ENCODE peak calls at places on chromosomes 5 and 9, in nine cellular contexts. One of them, this sample, is unnamed.
A peak's percentile ranks its signal among the peaks of the same experiment; 100 is the strongest.

GRCh38 chr9:3768286-3768685 is 242.5 kb upstream of the RFX3 start:
- DNase-seq in NCI-H510A treated with DMSO at 0.1 percent for 48 hours: no peak
- DNase-seq in stimulated activated CD4-positive, alpha-beta T cell treated with anti-CD3 and anti-CD28 coated beads, Interleukin-1b, Interleukin-23, amount 100 ng/mL, for 48 hours: no peak
- DNase-seq in astrocyte of the spinal cord: no peak
- DNase-seq in ELR: peak; percentile 74
- DNase-seq in astrocyte of the cerebellum: no peak
- DNase-seq in NCI-H1417: no peak
- DNase-seq in body of pancreas: no peak
- DNase-seq in activated CD8-positive, alpha-beta memory T cell treated with anti-CD3 and anti-CD28 coated beads for 48 hours: no peak
- DNase-seq in this sample: no peak

GRCh38 chr5:64497390-64497789 is 8.4 kb upstream of the RGS7BP start:
- DNase-seq in activated CD8-positive, alpha-beta memory T cell treated with anti-CD3 and anti-CD28 coated beads for 48 hours: no peak
- DNase-seq in stimulated activated CD4-positive, alpha-beta T cell treated with anti-CD3 and anti-CD28 coated beads, Interleukin-1b, Interleukin-23, amount 100 ng/mL, for 48 hours: no peak
- DNase-seq in astrocyte of the cerebellum: no peak
- DNase-seq in astrocyte of the spinal cord: no peak
- DNase-seq in ELR: peak; percentile 78
- DNase-seq in NCI-H510A treated with DMSO at 0.1 percent for 48 hours: no peak
- DNase-seq in body of pancreas: no peak
- DNase-seq in NCI-H1417: no peak
- DNase-seq in this sample: no peak

GRCh38 chr9:127112683-127113539 is 9.5 kb downstream of the ANGPTL2 start:
- DNase-seq in stimulated activated CD4-positive, alpha-beta T cell treated with anti-CD3 and anti-CD28 coated beads, Interleukin-1b, Interleukin-23, amount 100 ng/mL, for 48 hours: no peak
- DNase-seq in astrocyte of the spinal cord: no peak
- DNase-seq in NCI-H1417: no peak
- DNase-seq in NCI-H510A treated with DMSO at 0.1 percent for 48 hours: no peak
- DNase-seq in activated CD8-positive, alpha-beta memory T cell treated with anti-CD3 and anti-CD28 coated beads for 48 hours: no peak
- DNase-seq in astrocyte of the cerebellum: no peak
- DNase-seq in body of pancreas: no peak
- DNase-seq in ELR: no peak
- DNase-seq in this sample: peak; percentile 23

GRCh38 chr5:1523793-1524480 is at the start of gene LPCAT1:
- DNase-seq in ELR: peak; percentile 75
- DNase-seq in activated CD8-positive, alpha-beta memory T cell treated with anti-CD3 and anti-CD28 coated beads for 48 hours: peak; percentile 39
- DNase-seq in stimulated activated CD4-positive, alpha-beta T cell treated with anti-CD3 and anti-CD28 coated beads, Interleukin-1b, Interleukin-23, amount 100 ng/mL, for 48 hours: peak; percentile 69
- DNase-seq in NCI-H510A treated with DMSO at 0.1 percent for 48 hours: peak; percentile 60
- DNase-seq in NCI-H1417: peak; percentile 93
- DNase-seq in astrocyte of the spinal cord: peak; percentile 61
- DNase-seq in body of pancreas: peak; percentile 79
- DNase-seq in astrocyte of the cerebellum: no peak
- DNase-seq in this sample: peak; percentile 84

GRCh38 chr5:37015795-37016666 is 139.5 kb downstream of the NIPBL start:
- DNase-seq in body of pancreas: no peak
- DNase-seq in ELR: peak; percentile 69
- DNase-seq in stimulated activated CD4-positive, alpha-beta T cell treated with anti-CD3 and anti-CD28 coated beads, Interleukin-1b, Interleukin-23, amount 100 ng/mL, for 48 hours: no peak
- DNase-seq in NCI-H510A treated with DMSO at 0.1 percent for 48 hours: no peak
- DNase-seq in astrocyte of the spinal cord: no peak
- DNase-seq in astrocyte of the cerebellum: no peak
- DNase-seq in activated CD8-positive, alpha-beta memory T cell treated with anti-CD3 and anti-CD28 coated beads for 48 hours: no peak
- DNase-seq in NCI-H1417: no peak
- DNase-seq in this sample: no peak

GRCh38 chr5:89128097-89128496 is 245.1 kb upstream of the MEF2C start:
- DNase-seq in body of pancreas: no peak
- DNase-seq in NCI-H510A treated with DMSO at 0.1 percent for 48 hours: no peak
- DNase-seq in NCI-H1417: no peak
- DNase-seq in astrocyte of the cerebellum: no peak
- DNase-seq in ELR: peak; percentile 15
- DNase-seq in stimulated activated CD4-positive, alpha-beta T cell treated with anti-CD3 and anti-CD28 coated beads, Interleukin-1b, Interleukin-23, amount 100 ng/mL, for 48 hours: no peak
- DNase-seq in activated CD8-positive, alpha-beta memory T cell treated with anti-CD3 and anti-CD28 coated beads for 48 hours: no peak
- DNase-seq in astrocyte of the spinal cord: no peak
- DNase-seq in this sample: no peak

GRCh38 chr5:2755811-2756210 is 4.3 kb upstream of the IRX2 start:
- DNase-seq in NCI-H1417: no peak
- DNase-seq in NCI-H510A treated with DMSO at 0.1 percent for 48 hours: no peak
- DNase-seq in astrocyte of the spinal cord: no peak
- DNase-seq in astrocyte of the cerebellum: no peak
- DNase-seq in ELR: no peak
- DNase-seq in activated CD8-positive, alpha-beta memory T cell treated with anti-CD3 and anti-CD28 coated beads for 48 hours: no peak
- DNase-seq in body of pancreas: no peak
- DNase-seq in stimulated activated CD4-positive, alpha-beta T cell treated with anti-CD3 and anti-CD28 coated beads, Interleukin-1b, Interleukin-23, amount 100 ng/mL, for 48 hours: no peak
- DNase-seq in this sample: no peak

GRCh38 chr5:78771260-78772240 is 123.0 kb upstream of the LHFPL2 start:
- DNase-seq in activated CD8-positive, alpha-beta memory T cell treated with anti-CD3 and anti-CD28 coated beads for 48 hours: no peak
- DNase-seq in NCI-H510A treated with DMSO at 0.1 percent for 48 hours: no peak
- DNase-seq in NCI-H1417: no peak
- DNase-seq in ELR: no peak
- DNase-seq in stimulated activated CD4-positive, alpha-beta T cell treated with anti-CD3 and anti-CD28 coated beads, Interleukin-1b, Interleukin-23, amount 100 ng/mL, for 48 hours: no peak
- DNase-seq in body of pancreas: no peak
- DNase-seq in astrocyte of the cerebellum: no peak
- DNase-seq in astrocyte of the spinal cord: no peak
- DNase-seq in this sample: no peak

GRCh38 chr9:81574399-81574798 is 114.9 kb downstream of the TLE1 start:
- DNase-seq in NCI-H1417: no peak
- DNase-seq in body of pancreas: no peak
- DNase-seq in astrocyte of the spinal cord: peak; percentile 76
- DNase-seq in stimulated activated CD4-positive, alpha-beta T cell treated with anti-CD3 and anti-CD28 coated beads, Interleukin-1b, Interleukin-23, amount 100 ng/mL, for 48 hours: no peak
- DNase-seq in astrocyte of the cerebellum: peak; percentile 92
- DNase-seq in activated CD8-positive, alpha-beta memory T cell treated with anti-CD3 and anti-CD28 coated beads for 48 hours: no peak
- DNase-seq in ELR: peak; percentile 55
- DNase-seq in NCI-H510A treated with DMSO at 0.1 percent for 48 hours: no peak
- DNase-seq in this sample: no peak

GRCh38 chr9:71119746-71120145 is 1.7 kb downstream of the TRPM3 start:
- DNase-seq in astrocyte of the spinal cord: no peak
- DNase-seq in NCI-H1417: no peak
- DNase-seq in astrocyte of the cerebellum: no peak
- DNase-seq in stimulated activated CD4-positive, alpha-beta T cell treated with anti-CD3 and anti-CD28 coated beads, Interleukin-1b, Interleukin-23, amount 100 ng/mL, for 48 hours: no peak
- DNase-seq in NCI-H510A treated with DMSO at 0.1 percent for 48 hours: no peak
- DNase-seq in activated CD8-positive, alpha-beta memory T cell treated with anti-CD3 and anti-CD28 coated beads for 48 hours: no peak
- DNase-seq in ELR: no peak
- DNase-seq in body of pancreas: no peak
- DNase-seq in this sample: no peak

GRCh38 chr5:134079748-134080581 is 34.5 kb upstream of the TCF7 start:
- DNase-seq in body of pancreas: no peak
- DNase-seq in stimulated activated CD4-positive, alpha-beta T cell treated with anti-CD3 and anti-CD28 coated beads, Interleukin-1b, Interleukin-23, amount 100 ng/mL, for 48 hours: peak; percentile 83
- DNase-seq in activated CD8-positive, alpha-beta memory T cell treated with anti-CD3 and anti-CD28 coated beads for 48 hours: no peak
- DNase-seq in astrocyte of the spinal cord: no peak
- DNase-seq in NCI-H510A treated with DMSO at 0.1 percent for 48 hours: no peak
- DNase-seq in NCI-H1417: no peak
- DNase-seq in ELR: no peak
- DNase-seq in astrocyte of the cerebellum: no peak
- DNase-seq in this sample: no peak

GRCh38 chr5:94459915-94460314 is 158.5 kb downstream of the KIAA0825 start:
- DNase-seq in body of pancreas: no peak
- DNase-seq in NCI-H1417: no peak
- DNase-seq in NCI-H510A treated with DMSO at 0.1 percent for 48 hours: no peak
- DNase-seq in astrocyte of the spinal cord: no peak
- DNase-seq in astrocyte of the cerebellum: no peak
- DNase-seq in stimulated activated CD4-positive, alpha-beta T cell treated with anti-CD3 and anti-CD28 coated beads, Interleukin-1b, Interleukin-23, amount 100 ng/mL, for 48 hours: no peak
- DNase-seq in ELR: no peak
- DNase-seq in activated CD8-positive, alpha-beta memory T cell treated with anti-CD3 and anti-CD28 coated beads for 48 hours: no peak
- DNase-seq in this sample: no peak

GRCh38 chr9:101311759-101312420 is 72.9 kb downstream of the BAAT start:
- DNase-seq in activated CD8-positive, alpha-beta memory T cell treated with anti-CD3 and anti-CD28 coated beads for 48 hours: no peak
- DNase-seq in body of pancreas: peak; percentile 25
- DNase-seq in NCI-H1417: peak; percentile 54
- DNase-seq in ELR: peak; percentile 86
- DNase-seq in NCI-H510A treated with DMSO at 0.1 percent for 48 hours: peak; percentile 86
- DNase-seq in astrocyte of the cerebellum: peak; percentile 84
- DNase-seq in astrocyte of the spinal cord: peak; percentile 76
- DNase-seq in stimulated activated CD4-positive, alpha-beta T cell treated with anti-CD3 and anti-CD28 coated beads, Interleukin-1b, Interleukin-23, amount 100 ng/mL, for 48 hours: no peak
- DNase-seq in this sample: peak; percentile 60

GRCh38 chr5:89255845-89256463 is 373.0 kb upstream of the MEF2C start:
- DNase-seq in NCI-H1417: no peak
- DNase-seq in NCI-H510A treated with DMSO at 0.1 percent for 48 hours: no peak
- DNase-seq in body of pancreas: no peak
- DNase-seq in astrocyte of the cerebellum: peak; percentile 55
- DNase-seq in astrocyte of the spinal cord: peak; percentile 75
- DNase-seq in activated CD8-positive, alpha-beta memory T cell treated with anti-CD3 and anti-CD28 coated beads for 48 hours: no peak
- DNase-seq in ELR: peak; percentile 82
- DNase-seq in stimulated activated CD4-positive, alpha-beta T cell treated with anti-CD3 and anti-CD28 coated beads, Interleukin-1b, Interleukin-23, amount 100 ng/mL, for 48 hours: no peak
- DNase-seq in this sample: no peak

GRCh38 chr5:35852084-35852734 is 4.5 kb upstream of the IL7R start:
- DNase-seq in astrocyte of the spinal cord: no peak
- DNase-seq in astrocyte of the cerebellum: no peak
- DNase-seq in activated CD8-positive, alpha-beta memory T cell treated with anti-CD3 and anti-CD28 coated beads for 48 hours: no peak
- DNase-seq in stimulated activated CD4-positive, alpha-beta T cell treated with anti-CD3 and anti-CD28 coated beads, Interleukin-1b, Interleukin-23, amount 100 ng/mL, for 48 hours: peak; percentile 67
- DNase-seq in NCI-H1417: no peak
- DNase-seq in ELR: peak; percentile 61
- DNase-seq in NCI-H510A treated with DMSO at 0.1 percent for 48 hours: no peak
- DNase-seq in body of pancreas: no peak
- DNase-seq in this sample: no peak

GRCh38 chr9:93133641-93134017 is 422 bp downstream of the NINJ1 start:
- DNase-seq in body of pancreas: peak; percentile 89
- DNase-seq in stimulated activated CD4-positive, alpha-beta T cell treated with anti-CD3 and anti-CD28 coated beads, Interleukin-1b, Interleukin-23, amount 100 ng/mL, for 48 hours: peak; percentile 67
- DNase-seq in NCI-H1417: peak; percentile 80
- DNase-seq in ELR: peak; percentile 92
- DNase-seq in astrocyte of the cerebellum: peak; percentile 72
- DNase-seq in activated CD8-positive, alpha-beta memory T cell treated with anti-CD3 and anti-CD28 coated beads for 48 hours: peak; percentile 43
- DNase-seq in astrocyte of the spinal cord: peak; percentile 87
- DNase-seq in NCI-H510A treated with DMSO at 0.1 percent for 48 hours: peak; percentile 44
- DNase-seq in this sample: peak; percentile 43

GRCh38 chr5:149759563-149759962 is 29.5 kb downstream of the PPARGC1B start:
- DNase-seq in NCI-H1417: no peak
- DNase-seq in body of pancreas: no peak
- DNase-seq in ELR: no peak
- DNase-seq in NCI-H510A treated with DMSO at 0.1 percent for 48 hours: no peak
- DNase-seq in stimulated activated CD4-positive, alpha-beta T cell treated with anti-CD3 and anti-CD28 coated beads, Interleukin-1b, Interleukin-23, amount 100 ng/mL, for 48 hours: no peak
- DNase-seq in astrocyte of the spinal cord: no peak
- DNase-seq in astrocyte of the cerebellum: no peak
- DNase-seq in activated CD8-positive, alpha-beta memory T cell treated with anti-CD3 and anti-CD28 coated beads for 48 hours: no peak
- DNase-seq in this sample: no peak

GRCh38 chr9:93036887-93037475 is 21.5 kb upstream of the SUSD3 start:
- DNase-seq in body of pancreas: no peak
- DNase-seq in NCI-H510A treated with DMSO at 0.1 percent for 48 hours: no peak
- DNase-seq in stimulated activated CD4-positive, alpha-beta T cell treated with anti-CD3 and anti-CD28 coated beads, Interleukin-1b, Interleukin-23, amount 100 ng/mL, for 48 hours: no peak
- DNase-seq in activated CD8-positive, alpha-beta memory T cell treated with anti-CD3 and anti-CD28 coated beads for 48 hours: no peak
- DNase-seq in astrocyte of the spinal cord: no peak
- DNase-seq in NCI-H1417: no peak
- DNase-seq in astrocyte of the cerebellum: no peak
- DNase-seq in ELR: no peak
- DNase-seq in this sample: no peak

GRCh38 chr5:105885266-105885665 is 1785.5 kb downstream of the EFNA5 start:
- DNase-seq in ELR: peak; percentile 66
- DNase-seq in NCI-H510A treated with DMSO at 0.1 percent for 48 hours: no peak
- DNase-seq in activated CD8-positive, alpha-beta memory T cell treated with anti-CD3 and anti-CD28 coated beads for 48 hours: no peak
- DNase-seq in body of pancreas: no peak
- DNase-seq in astrocyte of the spinal cord: no peak
- DNase-seq in astrocyte of the cerebellum: no peak
- DNase-seq in NCI-H1417: no peak
- DNase-seq in stimulated activated CD4-positive, alpha-beta T cell treated with anti-CD3 and anti-CD28 coated beads, Interleukin-1b, Interleukin-23, amount 100 ng/mL, for 48 hours: no peak
- DNase-seq in this sample: no peak

GRCh38 chr9:103183569-103184191 is 188.5 kb downstream of the CYLC2 start:
- DNase-seq in astrocyte of the cerebellum: no peak
- DNase-seq in ELR: peak; percentile 37
- DNase-seq in NCI-H510A treated with DMSO at 0.1 percent for 48 hours: peak; percentile 97
- DNase-seq in astrocyte of the spinal cord: no peak
- DNase-seq in body of pancreas: peak; percentile 18
- DNase-seq in stimulated activated CD4-positive, alpha-beta T cell treated with anti-CD3 and anti-CD28 coated beads, Interleukin-1b, Interleukin-23, amount 100 ng/mL, for 48 hours: no peak
- DNase-seq in NCI-H1417: peak; percentile 87
- DNase-seq in activated CD8-positive, alpha-beta memory T cell treated with anti-CD3 and anti-CD28 coated beads for 48 hours: no peak
- DNase-seq in this sample: peak; percentile 81

GRCh38 chr9:101727621-101728524 is 10.6 kb downstream of the GRIN3A start:
- DNase-seq in activated CD8-positive, alpha-beta memory T cell treated with anti-CD3 and anti-CD28 coated beads for 48 hours: no peak
- DNase-seq in ELR: peak; percentile 45
- DNase-seq in stimulated activated CD4-positive, alpha-beta T cell treated with anti-CD3 and anti-CD28 coated beads, Interleukin-1b, Interleukin-23, amount 100 ng/mL, for 48 hours: no peak
- DNase-seq in NCI-H510A treated with DMSO at 0.1 percent for 48 hours: peak; percentile 52
- DNase-seq in body of pancreas: peak; percentile 19
- DNase-seq in astrocyte of the spinal cord: peak; percentile 4
- DNase-seq in astrocyte of the cerebellum: no peak
- DNase-seq in NCI-H1417: peak; percentile 37
- DNase-seq in this sample: peak; percentile 12

GRCh38 chr5:42641321-42642005 is 115.2 kb upstream of the CCDC152 start:
- DNase-seq in astrocyte of the spinal cord: no peak
- DNase-seq in ELR: peak; percentile 5
- DNase-seq in NCI-H1417: no peak
- DNase-seq in astrocyte of the cerebellum: no peak
- DNase-seq in NCI-H510A treated with DMSO at 0.1 percent for 48 hours: no peak
- DNase-seq in stimulated activated CD4-positive, alpha-beta T cell treated with anti-CD3 and anti-CD28 coated beads, Interleukin-1b, Interleukin-23, amount 100 ng/mL, for 48 hours: no peak
- DNase-seq in activated CD8-positive, alpha-beta memory T cell treated with anti-CD3 and anti-CD28 coated beads for 48 hours: no peak
- DNase-seq in body of pancreas: no peak
- DNase-seq in this sample: no peak

GRCh38 chr5:135344351-135344750 is 54.7 kb downstream of the MACROH2A1 start:
- DNase-seq in astrocyte of the cerebellum: no peak
- DNase-seq in NCI-H510A treated with DMSO at 0.1 percent for 48 hours: no peak
- DNase-seq in activated CD8-positive, alpha-beta memory T cell treated with anti-CD3 and anti-CD28 coated beads for 48 hours: no peak
- DNase-seq in stimulated activated CD4-positive, alpha-beta T cell treated with anti-CD3 and anti-CD28 coated beads, Interleukin-1b, Interleukin-23, amount 100 ng/mL, for 48 hours: no peak
- DNase-seq in astrocyte of the spinal cord: peak; percentile 40
- DNase-seq in body of pancreas: no peak
- DNase-seq in ELR: peak; percentile 57
- DNase-seq in NCI-H1417: no peak
- DNase-seq in this sample: no peak

GRCh38 chr5:73867344-73868335 is 241.6 kb downstream of the ARHGEF28 start:
- DNase-seq in activated CD8-positive, alpha-beta memory T cell treated with anti-CD3 and anti-CD28 coated beads for 48 hours: no peak
- DNase-seq in NCI-H1417: peak; percentile 4
- DNase-seq in stimulated activated CD4-positive, alpha-beta T cell treated with anti-CD3 and anti-CD28 coated beads, Interleukin-1b, Interleukin-23, amount 100 ng/mL, for 48 hours: no peak
- DNase-seq in NCI-H510A treated with DMSO at 0.1 percent for 48 hours: no peak
- DNase-seq in ELR: peak; percentile 54
- DNase-seq in astrocyte of the spinal cord: peak; percentile 25
- DNase-seq in body of pancreas: no peak
- DNase-seq in astrocyte of the cerebellum: peak; percentile 11
- DNase-seq in this sample: peak; percentile 27

GRCh38 chr9:126838055-126838811 is 22.2 kb upstream of the ZBTB34 start:
- DNase-seq in NCI-H1417: no peak
- DNase-seq in astrocyte of the cerebellum: no peak
- DNase-seq in body of pancreas: no peak
- DNase-seq in activated CD8-positive, alpha-beta memory T cell treated with anti-CD3 and anti-CD28 coated beads for 48 hours: no peak
- DNase-seq in NCI-H510A treated with DMSO at 0.1 percent for 48 hours: no peak
- DNase-seq in astrocyte of the spinal cord: no peak
- DNase-seq in ELR: no peak
- DNase-seq in stimulated activated CD4-positive, alpha-beta T cell treated with anti-CD3 and anti-CD28 coated beads, Interleukin-1b, Interleukin-23, amount 100 ng/mL, for 48 hours: no peak
- DNase-seq in this sample: no peak

GRCh38 chr9:82808478-82808877 is 254.5 kb downstream of the RASEF start:
- DNase-seq in NCI-H510A treated with DMSO at 0.1 percent for 48 hours: no peak
- DNase-seq in ELR: no peak
- DNase-seq in body of pancreas: no peak
- DNase-seq in activated CD8-positive, alpha-beta memory T cell treated with anti-CD3 and anti-CD28 coated beads for 48 hours: no peak
- DNase-seq in astrocyte of the cerebellum: no peak
- DNase-seq in astrocyte of the spinal cord: no peak
- DNase-seq in NCI-H1417: no peak
- DNase-seq in stimulated activated CD4-positive, alpha-beta T cell treated with anti-CD3 and anti-CD28 coated beads, Interleukin-1b, Interleukin-23, amount 100 ng/mL, for 48 hours: no peak
- DNase-seq in this sample: no peak

GRCh38 chr5:168813179-168813968 is 234.2 kb upstream of the PANK3 start:
- DNase-seq in activated CD8-positive, alpha-beta memory T cell treated with anti-CD3 and anti-CD28 coated beads for 48 hours: no peak
- DNase-seq in NCI-H1417: no peak
- DNase-seq in body of pancreas: no peak
- DNase-seq in astrocyte of the cerebellum: no peak
- DNase-seq in ELR: no peak
- DNase-seq in NCI-H510A treated with DMSO at 0.1 percent for 48 hours: no peak
- DNase-seq in astrocyte of the spinal cord: no peak
- DNase-seq in stimulated activated CD4-positive, alpha-beta T cell treated with anti-CD3 and anti-CD28 coated beads, Interleukin-1b, Interleukin-23, amount 100 ng/mL, for 48 hours: no peak
- DNase-seq in this sample: no peak

GRCh38 chr9:121921444-121921843 is 171.7 kb downstream of the TTLL11 start:
- DNase-seq in NCI-H510A treated with DMSO at 0.1 percent for 48 hours: no peak
- DNase-seq in astrocyte of the spinal cord: no peak
- DNase-seq in activated CD8-positive, alpha-beta memory T cell treated with anti-CD3 and anti-CD28 coated beads for 48 hours: no peak
- DNase-seq in stimulated activated CD4-positive, alpha-beta T cell treated with anti-CD3 and anti-CD28 coated beads, Interleukin-1b, Interleukin-23, amount 100 ng/mL, for 48 hours: no peak
- DNase-seq in NCI-H1417: peak; percentile 44
- DNase-seq in astrocyte of the cerebellum: no peak
- DNase-seq in body of pancreas: no peak
- DNase-seq in ELR: no peak
- DNase-seq in this sample: no peak

GRCh38 chr9:3224931-3225330 is 300.9 kb downstream of the RFX3 start:
- DNase-seq in stimulated activated CD4-positive, alpha-beta T cell treated with anti-CD3 and anti-CD28 coated beads, Interleukin-1b, Interleukin-23, amount 100 ng/mL, for 48 hours: no peak
- DNase-seq in NCI-H510A treated with DMSO at 0.1 percent for 48 hours: no peak
- DNase-seq in ELR: no peak
- DNase-seq in NCI-H1417: no peak
- DNase-seq in astrocyte of the cerebellum: no peak
- DNase-seq in body of pancreas: no peak
- DNase-seq in activated CD8-positive, alpha-beta memory T cell treated with anti-CD3 and anti-CD28 coated beads for 48 hours: no peak
- DNase-seq in astrocyte of the spinal cord: no peak
- DNase-seq in this sample: no peak

GRCh38 chr5:143168171-143168681 is 235.3 kb downstream of the NR3C1 start:
- DNase-seq in stimulated activated CD4-positive, alpha-beta T cell treated with anti-CD3 and anti-CD28 coated beads, Interleukin-1b, Interleukin-23, amount 100 ng/mL, for 48 hours: no peak
- DNase-seq in astrocyte of the spinal cord: no peak
- DNase-seq in body of pancreas: no peak
- DNase-seq in activated CD8-positive, alpha-beta memory T cell treated with anti-CD3 and anti-CD28 coated beads for 48 hours: no peak
- DNase-seq in NCI-H1417: no peak
- DNase-seq in ELR: no peak
- DNase-seq in NCI-H510A treated with DMSO at 0.1 percent for 48 hours: no peak
- DNase-seq in astrocyte of the cerebellum: no peak
- DNase-seq in this sample: no peak

This sample was measured in NCI-H774.